ENCODE peak calls at places on chromosomes 16 and 17, in ten cellular contexts. U is aorta; J is left lobe of liver; T is upper lobe of right lung; G is stimulated activated naive CD8-positive, alpha-beta T cell treated with anti-CD3 and anti-CD28 coated beads, Interleukin-15, amount 100 ng/mL, for 72 hours; R is right cardiac atrium; V is K562; X is WTC11; I is pancreas; P is RWPE2. S is an unnamed sample.

GRCh38 chr16:10242076-10242475 is 59.8 kb upstream of the GRIN2A start:
- ATAC-seq in U (no peak), J (no peak), T (no peak), G (no peak), R (no peak), V (no peak), X (no peak), I (no peak), P (no peak), S (no peak)

GRCh38 chr17:75917443-75918111 is 12.9 kb upstream of the MRPL38 start:
- ATAC-seq in U (no peak), J (no peak), T (no peak), G (no peak), R (no peak), V (no peak), X (no peak), I (no peak), P (no peak), S (no peak)

GRCh38 chr16:78638371-78638770 is 538.9 kb downstream of the WWOX start:
- ATAC-seq in U (no peak), J (no peak), T (no peak), G (no peak), R (no peak), V (no peak), X (no peak), I (no peak), P (no peak), S (no peak)

GRCh38 chr16:17301184-17301583 is 169.6 kb downstream of the XYLT1 start:
- ATAC-seq in U (no peak), J (no peak), T (no peak), G (no peak), R (no peak), V (no peak), X (no peak), I (no peak), P (no peak), S (no peak)

GRCh38 chr16:69607674-69608073 is 41.9 kb downstream of the NFAT5 start:
- ATAC-seq in U (no peak), J (no peak), T (no peak), G (no peak), R (no peak), V (no peak), X (no peak), I (no peak), P (no peak), S (peak)

GRCh38 chr16:16041196-16041892 is 91.9 kb downstream of the ABCC1 start:
- ATAC-seq in U (no peak), J (no peak), T (no peak), G (no peak), R (no peak), V (no peak), X (peak), I (no peak), P (no peak), S (no peak)

GRCh38 chr17:30796016-30796415 is 28.5 kb downstream of the CRLF3 start:
- ATAC-seq in U (no peak), J (no peak), T (no peak), G (peak), R (no peak), V (no peak), X (no peak), I (no peak), P (no peak), S (peak)

GRCh38 chr16:86528061-86528929 is 18.0 kb downstream of the FOXF1 start:
- ATAC-seq in U (no peak), J (no peak), T (no peak), G (no peak), R (no peak), V (peak), X (peak), I (no peak), P (no peak), S (no peak)

GRCh38 chr16:71441348-71441781 is 489 bp downstream of the TLE7 start:
- ATAC-seq in U (no peak), J (no peak), T (peak), G (peak), R (peak), V (peak), X (peak), I (no peak), P (no peak), S (peak)

GRCh38 chr17:46193246-46193625 is at the start of gene KANSL1:
- ATAC-seq in U (peak), J (peak), T (peak), G (peak), R (peak), V (peak), X (peak), I (peak), P (peak), S (peak)

GRCh38 chr16:79768594-79768993 is 168.1 kb upstream of the MAF start:
- ATAC-seq in U (peak), J (peak), T (no peak), G (no peak), R (no peak), V (no peak), X (no peak), I (no peak), P (peak), S (no peak)

GRCh38 chr16:68065716-68066305 is 19.4 kb upstream of the NFATC3 start:
- ATAC-seq in U (no peak), J (no peak), T (peak), G (no peak), R (peak), V (no peak), X (no peak), I (no peak), P (no peak), S (no peak)

GRCh38 chr17:64148699-64149098 is 18.8 kb upstream of the ERN1 start:
- ATAC-seq in U (no peak), J (no peak), T (no peak), G (no peak), R (no peak), V (no peak), X (peak), I (no peak), P (no peak), S (no peak)

GRCh38 chr16:76801357-76801756 is 389.6 kb upstream of the MON1B start:
- ATAC-seq in U (no peak), J (no peak), T (no peak), G (no peak), R (no peak), V (no peak), X (no peak), I (no peak), P (no peak), S (no peak)

GRCh38 chr17:78284146-78284545 is 52.7 kb downstream of the TMEM235 start:
- ATAC-seq in U (no peak), J (no peak), T (peak), G (no peak), R (no peak), V (no peak), X (no peak), I (no peak), P (peak), S (no peak)

GRCh38 chr17:63837480-63837879 is 5.0 kb downstream of the SMARCD2 start:
- ATAC-seq in U (no peak), J (no peak), T (no peak), G (no peak), R (no peak), V (no peak), X (no peak), I (no peak), P (no peak), S (no peak)

GRCh38 chr16:20369452-20370054 is 17.0 kb upstream of the UMOD start:
- ATAC-seq in U (no peak), J (no peak), T (no peak), G (no peak), R (no peak), V (no peak), X (no peak), I (no peak), P (no peak), S (no peak)

GRCh38 chr17:55233840-55234239 is 30.9 kb upstream of the HLF start:
- ATAC-seq in U (no peak), J (no peak), T (no peak), G (no peak), R (no peak), V (no peak), X (no peak), I (no peak), P (peak), S (peak)

GRCh38 chr17:2004435-2004952 is 20.6 kb downstream of the RTN4RL1 start:
- ATAC-seq in U (no peak), J (peak), T (peak), G (no peak), R (peak), V (no peak), X (no peak), I (no peak), P (no peak), S (no peak)

GRCh38 chr17:32357615-32358014 is 7.7 kb downstream of the ZNF207 start:
- ATAC-seq in U (no peak), J (no peak), T (no peak), G (no peak), R (no peak), V (no peak), X (no peak), I (no peak), P (no peak), S (no peak)